ENCODE peak calls at places on chromosome 18, in four cellular contexts. One of them, this sample, is unnamed.

GRCh38 chr18:45621068-45621511 is 5.8 kb downstream of the SLC14A2 start:
- DNase-seq in HEK293T: peak
- DNase-seq in HepG2: peak
- DNase-seq in H1: peak
- DNase-seq in this sample: peak

GRCh38 chr18:25350561-25351201 is 1.3 kb downstream of the ZNF521 start:
- DNase-seq in HEK293T: peak
- DNase-seq in HepG2: no peak
- DNase-seq in H1: peak
- DNase-seq in this sample: no peak

GRCh38 chr18:1511619-1512311 is 607.1 kb downstream of the ADCYAP1 start:
- DNase-seq in HEK293T: no peak
- DNase-seq in HepG2: no peak
- DNase-seq in H1: no peak
- DNase-seq in this sample: no peak

GRCh38 chr18:66764225-66764624 is 160.3 kb upstream of the CDH19 start:
- DNase-seq in HEK293T: no peak
- DNase-seq in HepG2: no peak
- DNase-seq in H1: no peak
- DNase-seq in this sample: no peak

GRCh38 chr18:55735199-55735855 is 147.3 kb upstream of the TCF4 start:
- DNase-seq in HEK293T: no peak
- DNase-seq in HepG2: no peak
- DNase-seq in H1: no peak
- DNase-seq in this sample: no peak

GRCh38 chr18:70025580-70025979 is 77.9 kb upstream of the CD226 start:
- DNase-seq in HEK293T: no peak
- DNase-seq in HepG2: no peak
- DNase-seq in H1: no peak
- DNase-seq in this sample: no peak

GRCh38 chr18:28013064-28013463 is 163.9 kb downstream of the CDH2 start:
- DNase-seq in HEK293T: no peak
- DNase-seq in HepG2: peak
- DNase-seq in H1: no peak
- DNase-seq in this sample: no peak

GRCh38 chr18:34345738-34346137 is 121.0 kb upstream of the NOL4 start:
- DNase-seq in HEK293T: no peak
- DNase-seq in HepG2: no peak
- DNase-seq in H1: no peak
- DNase-seq in this sample: no peak

GRCh38 chr18:26386002-26386401 is 159.8 kb downstream of the TAF4B start:
- DNase-seq in HEK293T: no peak
- DNase-seq in HepG2: peak
- DNase-seq in H1: no peak
- DNase-seq in this sample: no peak

GRCh38 chr18:23716516-23716915 is 27.3 kb downstream of the LAMA3 start:
- DNase-seq in HEK293T: no peak
- DNase-seq in HepG2: no peak
- DNase-seq in H1: no peak
- DNase-seq in this sample: peak

GRCh38 chr18:55228707-55229106 is 269.4 kb upstream of the CCDC68 start:
- DNase-seq in HEK293T: no peak
- DNase-seq in HepG2: no peak
- DNase-seq in H1: no peak
- DNase-seq in this sample: no peak

GRCh38 chr18:3217930-3218647 is 1.7 kb downstream of the MYOM1 start:
- DNase-seq in HEK293T: no peak
- DNase-seq in HepG2: peak
- DNase-seq in H1: no peak
- DNase-seq in this sample: no peak

GRCh38 chr18:79736846-79737245 is 57.2 kb downstream of the CTDP1 start:
- DNase-seq in HEK293T: no peak
- DNase-seq in HepG2: no peak
- DNase-seq in H1: no peak
- DNase-seq in this sample: no peak

GRCh38 chr18:12862467-12862866 is 21.6 kb downstream of the PTPN2 start:
- DNase-seq in HEK293T: no peak
- DNase-seq in HepG2: no peak
- DNase-seq in H1: peak
- DNase-seq in this sample: peak

GRCh38 chr18:75047240-75047639 is 161.7 kb downstream of the PTGR3 start:
- DNase-seq in HEK293T: no peak
- DNase-seq in HepG2: no peak
- DNase-seq in H1: no peak
- DNase-seq in this sample: no peak

GRCh38 chr18:60508108-60508507 is 135.5 kb upstream of the MC4R start:
- DNase-seq in HEK293T: no peak
- DNase-seq in HepG2: no peak
- DNase-seq in H1: no peak
- DNase-seq in this sample: no peak

GRCh38 chr18:66560092-66560491 is 43.8 kb downstream of the CDH19 start:
- DNase-seq in HEK293T: peak
- DNase-seq in HepG2: peak
- DNase-seq in H1: no peak
- DNase-seq in this sample: peak

GRCh38 chr18:48996901-48997463 is 46.2 kb upstream of the SMAD7 start:
- DNase-seq in HEK293T: no peak
- DNase-seq in HepG2: peak
- DNase-seq in H1: no peak
- DNase-seq in this sample: no peak

GRCh38 chr18:374735-375168 is 106.9 kb upstream of the THOC1 start:
- DNase-seq in HEK293T: no peak
- DNase-seq in HepG2: no peak
- DNase-seq in H1: no peak
- DNase-seq in this sample: no peak

GRCh38 chr18:47863041-47863440 is 67.4 kb downstream of the SMAD2 start:
- DNase-seq in HEK293T: no peak
- DNase-seq in HepG2: no peak
- DNase-seq in H1: no peak
- DNase-seq in this sample: no peak

GRCh38 chr18:78732273-78733210 is 247.1 kb upstream of the SALL3 start:
- DNase-seq in HEK293T: no peak
- DNase-seq in HepG2: no peak
- DNase-seq in H1: no peak
- DNase-seq in this sample: no peak

GRCh38 chr18:25650201-25650941 is 298.4 kb upstream of the ZNF521 start:
- DNase-seq in HEK293T: no peak
- DNase-seq in HepG2: peak
- DNase-seq in H1: no peak
- DNase-seq in this sample: no peak

GRCh38 chr18:68053290-68053689 is 536.8 kb upstream of the DSEL start:
- DNase-seq in HEK293T: no peak
- DNase-seq in HepG2: no peak
- DNase-seq in H1: no peak
- DNase-seq in this sample: no peak

GRCh38 chr18:79588636-79589481 is 90.7 kb upstream of the CTDP1 start:
- DNase-seq in HEK293T: no peak
- DNase-seq in HepG2: peak
- DNase-seq in H1: peak
- DNase-seq in this sample: no peak

GRCh38 chr18:1559563-1559962 is 654.9 kb downstream of the ADCYAP1 start:
- DNase-seq in HEK293T: no peak
- DNase-seq in HepG2: peak
- DNase-seq in H1: no peak
- DNase-seq in this sample: no peak

GRCh38 chr18:54127759-54128378 is 96.6 kb downstream of the MBD2 start:
- DNase-seq in HEK293T: peak
- DNase-seq in HepG2: peak
- DNase-seq in H1: peak
- DNase-seq in this sample: peak

GRCh38 chr18:22998336-22998735 is 65.2 kb downstream of the RBBP8 start:
- DNase-seq in HEK293T: no peak
- DNase-seq in HepG2: no peak
- DNase-seq in H1: no peak
- DNase-seq in this sample: no peak

GRCh38 chr18:57806891-57807280 is 3.8 kb upstream of the ATP8B1 start:
- DNase-seq in HEK293T: no peak
- DNase-seq in HepG2: no peak
- DNase-seq in H1: no peak
- DNase-seq in this sample: no peak

GRCh38 chr18:51211552-51211951 is 14.1 kb upstream of the MEX3C start:
- DNase-seq in HEK293T: no peak
- DNase-seq in HepG2: peak
- DNase-seq in H1: no peak
- DNase-seq in this sample: no peak

GRCh38 chr18:48676756-48677368 is 138.0 kb downstream of the CTIF start:
- DNase-seq in HEK293T: peak
- DNase-seq in HepG2: peak
- DNase-seq in H1: peak
- DNase-seq in this sample: peak

GRCh38 chr18:24395049-24395780 is 2.4 kb downstream of the OSBPL1A start:
- DNase-seq in HEK293T: peak
- DNase-seq in HepG2: no peak
- DNase-seq in H1: no peak
- DNase-seq in this sample: no peak

GRCh38 chr18:6327895-6328623 is 86.7 kb downstream of the L3MBTL4 start:
- DNase-seq in HEK293T: no peak
- DNase-seq in HepG2: peak
- DNase-seq in H1: no peak
- DNase-seq in this sample: no peak
- TF ChIP-seq SUZ12 in HEK293T: no peak
- TF ChIP-seq SUZ12 in HepG2: no peak
- TF ChIP-seq SUZ12 in H1: no peak
- TF ChIP-seq SUZ12 in this sample: no peak

DNA sequence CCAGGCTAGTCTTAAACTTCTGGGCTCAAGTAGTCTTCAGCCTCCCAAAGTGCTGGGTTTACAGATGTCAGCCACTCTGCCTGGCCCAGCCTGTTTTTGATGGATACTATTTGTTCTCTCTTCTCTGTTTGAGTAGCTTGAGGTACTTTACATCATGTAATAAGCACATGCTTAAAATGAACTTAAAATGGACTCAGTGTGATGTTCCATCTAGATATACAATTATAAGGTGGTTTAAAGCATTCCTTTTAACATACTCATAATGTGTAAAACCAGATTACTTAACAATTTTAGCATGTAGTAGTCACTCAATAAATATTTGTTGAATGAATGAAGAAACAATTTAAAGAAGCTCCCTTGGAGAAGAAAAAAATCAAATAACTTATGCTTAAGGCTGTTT is 9.6 kb downstream of the PTPRM start:
- DNase-seq in HEK293T: no peak
- DNase-seq in HepG2: no peak
- DNase-seq in H1: no peak
- DNase-seq in this sample: no peak
- TF ChIP-seq SUZ12 in HEK293T: no peak
- TF ChIP-seq SUZ12 in HepG2: no peak
- TF ChIP-seq SUZ12 in H1: no peak
- TF ChIP-seq SUZ12 in this sample: no peak

GRCh38 chr18:63301458-63301857 is 18.1 kb downstream of the BCL2 start:
- DNase-seq in HEK293T: no peak
- DNase-seq in HepG2: no peak
- DNase-seq in H1: no peak
- DNase-seq in this sample: no peak
- TF ChIP-seq SUZ12 in HEK293T: no peak
- TF ChIP-seq SUZ12 in HepG2: no peak
- TF ChIP-seq SUZ12 in H1: no peak
- TF ChIP-seq SUZ12 in this sample: no peak

DNA sequence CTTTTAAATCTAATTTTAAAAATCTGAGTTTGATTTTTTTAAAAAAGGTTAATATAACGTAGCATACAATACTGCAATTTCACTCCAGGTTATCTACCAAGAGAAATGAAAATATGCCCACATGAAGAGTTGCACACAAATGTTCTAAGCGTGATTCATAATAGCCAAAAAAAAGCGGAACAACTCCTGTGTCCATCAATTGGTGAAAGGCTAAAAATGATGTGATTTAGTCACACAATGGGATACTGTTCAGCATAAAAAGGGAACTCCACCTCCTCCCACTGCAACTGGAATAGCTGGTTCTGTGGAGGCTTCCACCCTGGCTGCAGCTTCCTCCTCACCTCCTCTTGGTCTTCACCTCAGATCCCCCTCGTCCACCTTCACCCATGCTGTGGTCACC is 132.8 kb downstream of the PIK3C3 start:
- DNase-seq in HEK293T: no peak
- DNase-seq in HepG2: no peak
- DNase-seq in H1: no peak
- DNase-seq in this sample: no peak
- TF ChIP-seq SUZ12 in HEK293T: no peak
- TF ChIP-seq SUZ12 in HepG2: no peak
- TF ChIP-seq SUZ12 in H1: no peak
- TF ChIP-seq SUZ12 in this sample: no peak

DNA sequence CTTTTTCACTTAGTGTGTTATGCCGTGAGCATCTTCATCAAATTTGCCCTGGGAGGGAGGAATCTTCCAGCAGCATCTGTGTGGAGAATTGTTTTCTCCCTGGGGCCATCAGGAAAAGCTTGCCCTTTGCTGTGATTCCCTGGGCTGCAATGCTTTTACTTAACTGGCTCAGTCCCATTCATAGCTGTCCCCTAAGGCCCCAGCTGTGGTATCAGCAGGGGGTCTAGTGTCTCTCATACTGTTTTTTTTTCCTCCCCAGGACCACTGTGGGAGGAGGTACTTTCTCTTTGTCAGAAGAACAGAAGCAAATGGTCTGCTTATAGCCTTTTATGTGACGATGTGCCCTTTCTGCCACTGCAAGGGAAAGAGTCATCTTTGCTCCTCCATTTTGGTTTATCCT is 176.8 kb upstream of the CELF4 start:
- DNase-seq in HEK293T: no peak
- DNase-seq in HepG2: no peak
- DNase-seq in H1: no peak
- DNase-seq in this sample: peak
- TF ChIP-seq SUZ12 in HEK293T: no peak
- TF ChIP-seq SUZ12 in HepG2: no peak
- TF ChIP-seq SUZ12 in H1: no peak
- TF ChIP-seq SUZ12 in this sample: no peak

GRCh38 chr18:35470440-35470839 is 27.3 kb downstream of the INO80C start:
- DNase-seq in HEK293T: no peak
- DNase-seq in HepG2: no peak
- DNase-seq in H1: no peak
- DNase-seq in this sample: no peak
- TF ChIP-seq SUZ12 in HEK293T: no peak
- TF ChIP-seq SUZ12 in HepG2: no peak
- TF ChIP-seq SUZ12 in H1: no peak
- TF ChIP-seq SUZ12 in this sample: no peak

DNA sequence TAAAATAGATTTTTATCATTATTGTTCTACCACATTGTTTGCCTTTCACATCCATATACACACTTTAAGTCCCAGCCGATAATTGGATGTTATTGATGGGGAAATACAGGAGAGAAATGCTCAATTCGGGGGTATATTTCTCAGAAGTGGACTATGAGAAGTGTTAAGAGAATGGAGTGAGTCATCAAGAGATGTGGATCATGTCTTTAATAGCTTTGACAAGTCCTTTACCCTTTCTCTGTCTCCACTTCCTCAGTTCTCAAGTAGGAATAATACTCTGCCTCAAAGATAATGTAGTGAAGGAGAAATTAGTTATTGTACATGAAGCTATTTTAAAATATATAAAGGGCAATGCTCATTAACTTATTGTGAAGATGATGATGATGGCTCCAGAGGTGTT is 1017.6 kb upstream of the PIK3C3 start:
- DNase-seq in HEK293T: no peak
- DNase-seq in HepG2: no peak
- DNase-seq in H1: no peak
- DNase-seq in this sample: no peak
- TF ChIP-seq SUZ12 in HEK293T: no peak
- TF ChIP-seq SUZ12 in HepG2: no peak
- TF ChIP-seq SUZ12 in H1: no peak
- TF ChIP-seq SUZ12 in this sample: no peak

This sample was measured in NT2/D1.